ENCODE peak calls at places on chromosome 4, in eight cellular contexts. I is CD4-positive, CD25-positive, alpha-beta regulatory T cell; T is endodermal cell; X is endothelial cell of umbilical vein; Q is fibroblast of lung; S is GM23248; H is uterus; W is Peyer's patch. D is an unnamed sample. For H3K4me1, the result is how much of the 10 kb centered on the place peaks cover.

GRCh38 chr4:100880012-100880411 is 362.2 kb upstream of the EMCN start:
- DNase-seq in I (no peak), T (peak), X (peak), Q (no peak), S (no peak), H (no peak), W (no peak), D (no peak)

GRCh38 chr4:60155088-60155487 is 1045.0 kb upstream of the ADGRL3 start:
- DNase-seq in I (no peak), T (no peak), X (no peak), Q (no peak), S (no peak), H (no peak), W (no peak), D (no peak)

GRCh38 chr4:177737387-177737965 is 295.2 kb upstream of the AGA start:
- DNase-seq in I (no peak), T (no peak), X (no peak), Q (no peak), S (no peak), H (no peak), W (no peak), D (no peak)

GRCh38 chr4:127140306-127140705 is 492.5 kb upstream of the INTU start:
- DNase-seq in I (no peak), T (no peak), X (no peak), Q (peak), S (peak), H (no peak), W (no peak), D (no peak)

GRCh38 chr4:53591372-53591892 is at the start of gene LNX1:
- DNase-seq in I (no peak), T (peak), X (no peak), Q (no peak), S (no peak), H (no peak), W (peak), D (no peak)

GRCh38 chr4:185384877-185385465 is 10.8 kb downstream of the LRP2BP start:
- DNase-seq in I (no peak), T (no peak), X (peak), Q (peak), S (no peak), H (no peak), W (no peak), D (no peak)

GRCh38 chr4:113759696-113760093 is 1.8 kb downstream of the CAMK2D start:
- DNase-seq in I (peak), T (no peak), X (no peak), Q (peak), S (peak), H (no peak), W (no peak), D (no peak)

GRCh38 chr4:2732526-2732925 is 23.6 kb downstream of the TNIP2 start:
- DNase-seq in I (no peak), T (no peak), X (no peak), Q (no peak), S (no peak), H (no peak), W (no peak), D (no peak)

DNA sequence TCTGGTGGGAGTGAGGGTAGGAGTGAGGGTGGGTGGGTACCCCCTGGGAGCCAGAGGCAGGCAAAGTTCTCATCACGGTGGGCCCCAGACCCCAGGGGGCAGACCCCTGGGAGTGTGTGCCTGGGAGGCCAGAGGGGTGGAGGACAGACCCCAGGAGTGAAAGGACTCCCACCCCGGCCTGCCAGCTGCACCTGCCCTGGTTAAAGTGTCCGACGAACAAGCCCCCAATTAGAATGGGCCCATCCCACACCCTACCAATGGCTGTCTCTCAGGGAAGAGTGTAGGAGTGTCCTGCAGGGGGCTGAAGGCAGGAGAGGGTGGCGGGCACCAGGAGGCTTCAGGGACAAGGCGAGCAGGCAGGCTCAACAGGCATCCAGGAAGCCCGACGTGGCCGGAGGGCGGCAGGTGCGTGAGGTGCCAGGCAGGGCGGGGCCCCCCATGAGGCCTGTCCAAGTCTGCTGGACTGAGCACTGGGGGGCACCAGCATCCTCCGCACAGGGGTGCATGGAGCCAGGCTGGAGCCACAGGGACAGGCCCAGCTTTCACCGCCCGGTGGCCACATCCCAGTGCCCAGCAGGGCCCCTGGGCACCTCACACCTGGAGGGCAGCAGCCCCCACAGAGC is 8.7 kb downstream of the PDE6B start:
- DNase-seq in I (no peak), T (peak), X (no peak), Q (no peak), S (no peak), H (no peak), W (no peak), D (no peak)
- H3K4me3 ChIP-seq in I (no peak), T (no peak), X (no peak), Q (no peak), S (no peak), H (no peak), W (no peak), D (no peak)

DNA sequence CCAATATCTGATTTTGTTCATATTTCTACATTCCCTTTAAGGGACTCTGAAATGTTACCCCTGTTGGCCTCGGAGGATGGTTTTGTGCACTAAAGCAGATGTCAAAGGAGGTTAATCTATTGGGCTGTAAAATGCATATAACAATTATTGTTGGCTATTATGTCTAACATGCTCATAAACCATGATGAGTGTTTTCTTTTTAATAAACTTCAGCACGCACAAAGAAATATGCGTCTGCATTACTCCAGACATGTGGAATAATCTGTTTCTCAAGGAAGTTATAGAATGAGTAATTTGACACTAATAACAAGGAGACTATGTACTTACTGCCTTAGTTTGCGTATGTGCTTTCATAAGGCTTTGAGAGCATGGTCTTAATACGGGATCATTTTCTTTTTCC is 89.9 kb downstream of the KLHL8 start:
- DNase-seq in I (no peak), T (no peak), X (no peak), Q (no peak), S (no peak), H (no peak), W (no peak), D (no peak)
- H3K4me1 ChIP-seq in I (under half), T (under half), X (under half), Q (under half), S (under half), H (under half), W (under half), D (under half)

GRCh38 chr4:134632056-134632455 is 430.5 kb upstream of the PABPC4L start:
- DNase-seq in I (no peak), T (no peak), X (no peak), Q (no peak), S (no peak), H (no peak), W (no peak), D (no peak)

GRCh38 chr4:134634301-134634700 is 432.7 kb upstream of the PABPC4L start:
- DNase-seq in I (no peak), T (no peak), X (no peak), Q (no peak), S (no peak), H (no peak), W (no peak), D (no peak)

DNA sequence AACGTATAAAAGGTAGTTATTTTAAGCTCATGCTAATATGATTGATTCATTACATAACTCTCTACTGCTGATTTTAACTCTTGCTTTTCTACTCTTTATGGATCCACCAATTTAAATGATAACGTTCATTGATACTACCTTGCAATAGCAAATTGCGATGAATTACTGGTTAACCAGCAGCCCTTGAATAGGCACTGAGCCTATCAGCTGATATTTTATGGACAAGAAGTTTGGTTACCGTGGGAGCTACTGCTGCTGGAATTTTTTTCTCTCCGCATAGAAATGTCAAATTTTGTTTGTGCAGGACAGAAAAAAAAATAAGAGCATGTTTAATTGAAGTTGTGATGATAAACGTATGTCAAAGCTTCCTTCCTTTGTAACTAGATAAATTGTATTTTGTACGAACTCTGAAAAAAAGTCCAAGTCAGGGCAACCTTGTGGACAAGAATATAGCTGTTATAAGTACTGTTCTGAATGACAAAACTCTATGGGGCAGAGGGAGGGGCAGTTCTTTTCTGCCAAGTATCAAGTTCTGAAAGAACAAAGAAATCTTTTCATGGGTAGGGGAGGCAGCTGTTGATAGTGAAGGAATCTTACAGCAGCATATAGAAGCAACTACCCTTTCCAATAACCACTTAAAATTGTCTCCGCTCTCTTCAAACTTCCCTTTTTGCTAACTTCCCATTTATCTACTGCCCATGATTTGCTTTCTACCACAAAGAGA is 434.9 kb upstream of the PABPC4L start:
- DNase-seq in I (no peak), T (no peak), X (peak), Q (no peak), S (no peak), H (no peak), W (no peak), D (no peak)
- H3K27ac ChIP-seq in I (no peak), T (peak), X (no peak), Q (no peak), S (no peak), H (no peak), W (no peak), D (no peak)

DNA sequence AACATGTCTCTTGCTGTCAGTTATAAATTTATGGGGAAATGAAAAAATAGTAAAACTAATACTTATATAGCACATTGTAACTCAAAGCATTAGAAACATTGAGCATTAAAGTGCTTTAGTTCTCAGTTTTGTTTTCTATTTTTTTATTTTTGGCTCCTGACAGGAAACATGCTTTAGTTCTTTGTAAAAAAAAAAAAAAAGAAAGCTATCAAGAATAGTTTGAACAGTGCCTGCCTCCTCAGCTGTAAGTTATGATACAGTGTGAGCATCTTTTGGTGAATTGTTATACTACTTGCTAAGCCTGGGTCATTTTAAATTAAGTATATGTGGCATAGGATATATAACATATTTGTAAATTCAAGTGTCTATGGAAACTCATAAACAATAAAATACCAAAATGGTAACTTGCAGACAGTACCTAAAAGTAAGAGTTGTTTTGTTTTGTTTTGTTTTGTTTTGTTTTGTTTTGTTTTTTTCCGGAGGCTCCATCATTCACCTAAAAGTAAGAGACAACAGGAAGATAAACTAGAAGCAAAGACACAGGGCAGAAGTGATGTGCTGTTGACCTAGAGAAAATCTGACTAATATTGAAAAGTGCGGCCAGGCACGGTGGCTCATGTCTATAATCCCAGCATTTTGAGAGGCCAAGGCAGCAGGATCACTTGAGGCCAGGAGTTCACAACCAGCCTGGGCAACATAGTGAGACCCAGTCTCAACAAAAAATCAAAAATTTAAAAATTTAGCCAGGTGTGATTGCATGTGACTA is 5.4 kb upstream of the CENPC start:
- DNase-seq in I (no peak), T (no peak), X (no peak), Q (no peak), S (no peak), H (no peak), W (no peak), D (no peak)
- H3K4me3 ChIP-seq in I (no peak), T (no peak), X (no peak), Q (no peak), S (no peak), H (no peak), W (no peak), D (no peak)

GRCh38 chr4:168386002-168386401 is 67.5 kb upstream of the DDX60 start:
- DNase-seq in I (no peak), T (no peak), X (peak), Q (no peak), S (peak), H (no peak), W (no peak), D (no peak)
- H3K4me1 ChIP-seq in I (under half), T (under half), X (under half), Q (under half), S (under half), H (under half), W (under half), D (under half)

GRCh38 chr4:70969076-70969475 is 24.4 kb upstream of the DCK start:
- DNase-seq in I (no peak), T (no peak), X (no peak), Q (no peak), S (no peak), H (no peak), W (no peak), D (no peak)
- H3K27ac ChIP-seq in I (no peak), T (no peak), X (no peak), Q (no peak), S (no peak), H (no peak), W (no peak), D (no peak)

GRCh38 chr4:186845137-186845842 is 121.6 kb upstream of the FAT1 start:
- DNase-seq in I (no peak), T (no peak), X (peak), Q (peak), S (peak), H (peak), W (peak), D (no peak)

GRCh38 chr4:186846426-186846825 is 122.8 kb upstream of the FAT1 start:
- DNase-seq in I (no peak), T (no peak), X (no peak), Q (peak), S (no peak), H (no peak), W (no peak), D (no peak)

GRCh38 chr4:186840222-186840701 is 116.6 kb upstream of the FAT1 start:
- DNase-seq in I (no peak), T (no peak), X (no peak), Q (peak), S (no peak), H (peak), W (peak), D (no peak)

GRCh38 chr4:186840771-186841301 is 117.2 kb upstream of the FAT1 start:
- DNase-seq in I (no peak), T (no peak), X (no peak), Q (no peak), S (peak), H (peak), W (no peak), D (no peak)

DNA sequence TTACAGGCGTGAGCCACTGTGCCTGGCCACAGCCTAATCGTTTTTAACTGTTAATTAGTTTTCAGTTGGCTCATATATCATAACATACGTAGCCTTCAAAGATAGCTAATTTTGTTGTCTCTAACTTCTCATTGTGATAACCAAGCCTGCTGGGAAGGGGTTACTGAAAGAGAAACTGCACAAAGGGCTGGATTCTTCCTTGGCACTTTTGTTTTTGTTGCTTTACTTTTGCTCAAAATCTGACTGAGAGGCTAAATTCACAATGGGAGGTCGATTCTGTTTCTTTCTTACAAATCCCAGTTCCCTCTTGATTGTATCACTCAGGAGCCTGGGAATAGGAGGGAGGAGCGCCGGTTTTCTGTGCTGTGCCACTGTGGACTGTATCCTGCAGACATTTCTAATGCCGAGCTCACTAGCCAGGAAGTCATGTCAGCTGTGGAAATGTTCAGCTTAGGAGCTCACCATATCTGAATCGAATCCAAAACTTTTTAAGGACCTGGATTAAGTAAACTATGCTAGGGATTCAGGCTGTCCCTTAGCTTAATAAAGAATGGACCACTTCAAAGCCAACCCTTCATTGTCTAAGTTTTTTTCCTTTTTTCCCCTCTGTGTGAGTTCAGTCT is 120.5 kb upstream of the FAT1 start:
- DNase-seq in I (no peak), T (no peak), X (peak), Q (peak), S (peak), H (peak), W (peak), D (no peak)
- H3K4me3 ChIP-seq in I (no peak), T (no peak), X (no peak), Q (peak), S (peak), H (peak), W (peak), D (no peak)

GRCh38 chr4:85607624-85608023 is 132.7 kb downstream of the ARHGAP24 start:
- DNase-seq in I (no peak), T (no peak), X (no peak), Q (no peak), S (no peak), H (no peak), W (peak), D (no peak)

GRCh38 chr4:85611661-85612060 is 136.7 kb downstream of the ARHGAP24 start:
- DNase-seq in I (no peak), T (no peak), X (no peak), Q (no peak), S (no peak), H (no peak), W (no peak), D (no peak)

GRCh38 chr4:85610450-85610849 is 135.5 kb downstream of the ARHGAP24 start:
- DNase-seq in I (no peak), T (no peak), X (no peak), Q (no peak), S (no peak), H (no peak), W (no peak), D (no peak)

GRCh38 chr4:85603437-85604336 is 128.7 kb downstream of the ARHGAP24 start:
- DNase-seq in I (no peak), T (no peak), X (peak), Q (peak), S (peak), H (no peak), W (no peak), D (no peak)

DNA sequence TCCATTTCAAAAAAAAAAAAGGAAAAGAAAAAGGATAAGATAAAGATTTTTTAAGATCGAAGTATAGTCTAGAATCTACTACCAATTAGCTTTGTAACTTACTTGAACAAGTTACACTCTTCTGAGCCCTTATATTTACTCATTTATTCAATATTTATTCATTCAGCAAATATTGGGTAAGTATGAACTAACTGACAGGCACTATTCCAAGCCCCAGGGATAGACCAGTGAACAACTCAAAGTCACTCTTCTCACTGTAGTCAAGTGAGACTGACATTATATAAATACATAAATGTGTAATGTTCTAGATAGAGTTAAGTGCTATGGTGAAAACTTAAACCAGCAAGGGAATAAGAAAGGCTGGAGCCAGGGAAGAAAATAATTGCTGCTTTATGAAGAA is 131.6 kb downstream of the ARHGAP24 start:
- DNase-seq in I (no peak), T (no peak), X (no peak), Q (no peak), S (no peak), H (no peak), W (no peak), D (no peak)
- H3K4me1 ChIP-seq in I (under half), T (under half), X (under half), Q (under half), S (under half), H (under half), W (under half), D (under half)

DNA sequence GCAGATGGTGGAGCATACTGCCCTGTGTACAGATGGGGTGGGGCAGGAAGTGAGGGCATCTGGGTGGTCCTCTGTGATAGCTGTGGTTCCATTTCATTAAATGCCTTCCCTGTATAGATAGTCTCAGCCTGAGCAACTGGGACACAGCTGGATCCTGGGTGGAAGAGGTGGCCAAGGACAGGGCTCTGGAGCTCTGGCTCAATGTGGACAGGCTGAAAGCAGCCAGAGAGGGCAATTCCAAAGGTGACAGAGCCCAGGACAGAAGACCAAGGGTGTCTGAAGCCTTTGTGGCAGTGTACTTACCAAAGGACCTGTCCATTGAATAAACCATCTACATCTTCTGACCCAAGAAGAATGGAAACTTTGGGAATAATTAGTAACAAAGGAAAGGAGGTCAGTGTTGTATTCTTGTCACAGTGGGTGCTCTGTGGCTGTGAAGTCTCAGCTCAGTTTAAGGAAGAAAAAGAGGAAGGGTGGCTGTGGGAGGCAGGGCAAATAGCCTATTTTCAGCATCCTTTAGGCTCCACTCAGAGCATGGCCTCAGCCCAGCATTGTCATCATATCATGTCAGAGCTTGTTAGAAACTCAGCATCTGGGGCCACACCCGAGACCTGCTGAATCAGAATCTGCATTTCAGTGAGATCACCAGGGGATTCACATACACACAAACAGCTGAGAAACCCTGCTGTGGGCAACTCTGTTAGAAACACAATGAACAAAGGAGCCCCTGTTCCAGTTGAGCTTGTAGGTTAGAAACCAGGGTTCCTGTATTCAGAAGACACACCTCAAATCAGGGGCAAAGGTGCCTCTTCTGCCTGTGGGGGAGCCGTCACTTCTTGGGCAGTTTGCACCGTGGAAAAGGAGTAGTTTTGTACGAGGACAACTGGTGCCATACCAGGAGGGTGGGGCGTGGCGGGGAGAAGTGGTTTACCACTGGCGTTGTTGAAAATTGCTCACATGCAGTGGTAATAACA is 168.6 kb downstream of the PTTG2 start:
- DNase-seq in I (peak), T (peak), X (no peak), Q (peak), S (peak), H (no peak), W (peak), D (peak)
- H3K27ac ChIP-seq in I (peak), T (no peak), X (no peak), Q (peak), S (peak), H (peak), W (peak), D (peak)